ENCODE peak calls at places on chromosomes 11 and 22, in six cellular contexts. O, P, H, G, A and V are unnamed samples.
A peak's percentile ranks its signal among the peaks of the same experiment; 100 is the strongest.

GRCh38 chr22:30705710-30706651 is 11.3 kb downstream of the OSBP2 start:
- DNase-seq in O (no peak), P (peak; percentile 86), H (no peak), G (no peak), A (no peak), V (no peak)

GRCh38 chr11:128036006-128036405 is 551.4 kb downstream of the ETS1 start:
- DNase-seq in O (no peak), P (no peak), H (no peak), G (no peak), A (no peak), V (no peak)

GRCh38 chr11:3126207-3126865 is 38.8 kb downstream of the OSBPL5 start:
- DNase-seq in O (no peak), P (no peak), H (no peak), G (no peak), A (no peak), V (no peak)

GRCh38 chr22:45869448-45869847 is 107.5 kb downstream of the WNT7B start:
- DNase-seq in O (no peak), P (no peak), H (no peak), G (no peak), A (no peak), V (no peak)

GRCh38 chr11:65553301-65554001 is 4.7 kb downstream of the LTBP3 start:
- DNase-seq in O (peak; percentile 49), P (no peak), H (no peak), G (no peak), A (peak; percentile 89), V (no peak)

GRCh38 chr22:42680648-42681047 is 31.5 kb upstream of the CYB5R3 start:
- DNase-seq in O (no peak), P (peak; percentile 89), H (no peak), G (no peak), A (no peak), V (no peak)

GRCh38 chr11:44784438-44784760 is 57.6 kb downstream of the TSPAN18 start:
- DNase-seq in O (no peak), P (no peak), H (no peak), G (no peak), A (no peak), V (no peak)

GRCh38 chr11:121513807-121514206 is 61.0 kb upstream of the SORL1-AS1 start:
- DNase-seq in O (no peak), P (no peak), H (no peak), G (no peak), A (no peak), V (no peak)

GRCh38 chr22:27513021-27513420 is 288.5 kb downstream of the MN1 start:
- DNase-seq in O (no peak), P (no peak), H (no peak), G (no peak), A (no peak), V (no peak)